ENCODE peak calls at places on chromosomes 3 and 15, in five cellular contexts. B is HTR-8/SVneo; L is NCI-H774; A is CD8-positive, alpha-beta T cell; V is stimulated activated CD4-positive, alpha-beta T cell treated with anti-CD3 and anti-CD28 coated beads, TNF-alpha, amount 100 ng/mL, for 4 hours. U is an unnamed sample.

GRCh38 chr3:20405731-20406130 is 219.7 kb upstream of the SGO1 start:
- DNase-seq in L (no peak), V (no peak), A (no peak), B (no peak), U (no peak)

GRCh38 chr3:31178467-31178866 is 284.0 kb upstream of the GADL1 start:
- DNase-seq in V (no peak), B (no peak), A (no peak), L (no peak), U (no peak)

GRCh38 chr3:28574036-28574435 is 225.4 kb upstream of the AZI2 start:
- DNase-seq in B (no peak), A (no peak), V (no peak), L (no peak), U (no peak)

GRCh38 chr3:134029734-134030381 is at the start of gene SLCO2A1:
- DNase-seq in B (peak), V (no peak), A (no peak), L (no peak), U (peak)

GRCh38 chr15:59191855-59192237 is 14.8 kb upstream of the LDHAL6B start:
- DNase-seq in V (no peak), B (peak), L (no peak), A (no peak), U (no peak)

GRCh38 chr3:38724392-38724736 is 74.9 kb upstream of the SCN5A start:
- DNase-seq in A (no peak), B (no peak), V (no peak), L (no peak), U (no peak)

GRCh38 chr3:38793721-38794120 is 22.3 kb downstream of the SCN10A start:
- DNase-seq in A (no peak), B (no peak), L (no peak), V (no peak), U (no peak)

GRCh38 chr3:5846271-5846670 is 658.8 kb downstream of the EDEM1 start:
- DNase-seq in L (no peak), A (no peak), V (no peak), B (no peak), U (no peak)

GRCh38 chr3:72903004-72903403 is 15.2 kb downstream of the GXYLT2 start:
- DNase-seq in L (no peak), V (no peak), A (no peak), B (peak), U (no peak)

GRCh38 chr15:85947936-85948335 is 131.7 kb upstream of the AGBL1 start:
- DNase-seq in V (no peak), A (no peak), B (no peak), L (no peak), U (no peak)

GRCh38 chr3:158991146-158991705 is 189.4 kb downstream of the MFSD1 start:
- DNase-seq in L (peak), V (no peak), A (no peak), B (no peak), U (peak)

GRCh38 chr15:63372018-63372705 is 9.5 kb downstream of the CA12 start:
- DNase-seq in L (no peak), V (no peak), A (no peak), B (peak), U (no peak)

GRCh38 chr3:141243295-141243707 is 11.7 kb downstream of the PXYLP1 start:
- DNase-seq in B (peak), L (no peak), V (peak), A (peak), U (no peak)